ENCODE peak calls at places on chromosomes 12 and 14, in seven cellular contexts. H, K, V, R, N, E and X are unnamed samples.

GRCh38 chr12:55743131-55743921 is 404 bp downstream of the GDF11 start:
- DNase-seq in H (no peak), V (peak; percentile 76), R (no peak), K (peak; percentile 91), N (no peak), E (no peak), X (peak; percentile 72)

GRCh38 chr12:100827901-100828520 is 33.4 kb downstream of the ANO4 start:
- DNase-seq in K (peak; percentile 10), V (peak; percentile 21), N (peak; percentile 13), R (no peak), E (no peak), H (peak; percentile 23), X (peak; percentile 55)

GRCh38 chr12:112112423-112113132 is 4.0 kb upstream of the NAA25 start:
- DNase-seq in V (no peak), H (peak; percentile 84), R (no peak), K (no peak), N (no peak), E (no peak), X (no peak)

GRCh38 chr14:38790916-38791315 is 312.1 kb downstream of the SEC23A start:
- DNase-seq in R (no peak), H (no peak), V (no peak), E (no peak), K (no peak), N (no peak), X (no peak)

GRCh38 chr14:35140718-35141581 is 18.6 kb downstream of the PRORP start:
- DNase-seq in E (no peak), R (no peak), K (peak; percentile 45), V (no peak), H (no peak), N (peak; percentile 68), X (no peak)

GRCh38 chr14:69287096-69287991 is 27.4 kb downstream of the GALNT16 start:
- DNase-seq in H (no peak), V (no peak), E (no peak), N (peak; percentile 46), R (no peak), K (peak; percentile 32), X (no peak)

GRCh38 chr12:49502590-49502989 is 36.2 kb upstream of the KCNH3 start:
- DNase-seq in H (no peak), N (no peak), K (no peak), E (no peak), R (no peak), V (no peak), X (no peak)

GRCh38 chr14:68713782-68714181 is 79.1 kb downstream of the ZFP36L1 start:
- DNase-seq in V (no peak), N (no peak), R (no peak), K (no peak), H (no peak), E (no peak), X (no peak)

GRCh38 chr12:91098942-91099341 is 12.4 kb downstream of the LUM start:
- DNase-seq in V (no peak), H (peak; percentile 24), R (no peak), E (no peak), K (no peak), N (no peak), X (no peak)

GRCh38 chr14:96176275-96176674 is 28.4 kb upstream of the BDKRB2 start:
- DNase-seq in N (no peak), H (no peak), K (no peak), V (no peak), R (no peak), E (no peak), X (no peak)

GRCh38 chr12:46360370-46360769 is 12.2 kb downstream of the SLC38A2 start:
- DNase-seq in V (no peak), N (no peak), R (no peak), K (no peak), E (no peak), H (no peak), X (no peak)

GRCh38 chr12:44875954-44876553 is at the start of gene NELL2:
- DNase-seq in N (no peak), R (peak; percentile 49), V (peak; percentile 59), H (no peak), K (peak; percentile 83), E (no peak), X (peak; percentile 77)

GRCh38 chr12:19998968-19999792 is 369.2 kb upstream of the PDE3A start:
- DNase-seq in K (no peak), V (no peak), N (no peak), H (no peak), E (no peak), R (no peak), X (no peak)

GRCh38 chr12:98736352-98737326 is 91.5 kb downstream of the APAF1 start:
- DNase-seq in V (peak; percentile 21), R (no peak), H (no peak), E (no peak), N (peak; percentile 66), K (peak; percentile 71), X (peak; percentile 33)

GRCh38 chr14:49768301-49769121 is 558 bp downstream of the KLHDC2 start:
- DNase-seq in N (peak; percentile 70), R (peak; percentile 10), V (peak; percentile 74), E (no peak), K (peak; percentile 67), H (peak; percentile 18), X (no peak)

GRCh38 chr12:105713901-105714300 is 383.4 kb downstream of the C12orf75 start:
- DNase-seq in V (no peak), H (no peak), R (no peak), K (no peak), N (no peak), E (no peak), X (no peak)

GRCh38 chr14:49594347-49595089 is 4.2 kb upstream of the LRR1 start:
- DNase-seq in R (no peak), K (no peak), N (no peak), E (peak; percentile 34), V (peak; percentile 83), H (no peak), X (no peak)

GRCh38 chr14:67977468-67978034 is 158.0 kb downstream of the RAD51B start:
- DNase-seq in V (no peak), K (no peak), R (no peak), E (no peak), N (no peak), H (peak; percentile 38), X (no peak)

GRCh38 chr12:96208801-96209534 is 14.8 kb downstream of the ELK3 start:
- DNase-seq in H (no peak), V (no peak), R (no peak), N (no peak), E (no peak), K (no peak), X (no peak)

GRCh38 chr14:20184181-20184580 is 6.5 kb upstream of the OR11G2 start:
- DNase-seq in N (no peak), K (no peak), V (no peak), H (no peak), R (no peak), E (no peak), X (no peak)

GRCh38 chr12:116880817-116881324 is 370 bp downstream of the HRK start:
- DNase-seq in V (peak; percentile 65), K (peak; percentile 83), H (no peak), N (peak; percentile 27), R (peak; percentile 38), E (no peak), X (peak; percentile 94)

GRCh38 chr12:94100990-94101901 is 47.1 kb upstream of the PLXNC1 start:
- DNase-seq in E (no peak), H (peak; percentile 44), R (peak; percentile 36), V (peak; percentile 85), K (peak; percentile 88), N (peak; percentile 40), X (peak; percentile 46)

GRCh38 chr12:113961921-113962710 is 4.0 kb downstream of the RBM19 start:
- DNase-seq in H (no peak), E (peak; percentile 71), V (no peak), N (peak; percentile 20), K (no peak), R (no peak), X (no peak)
- TF ChIP-seq JUND in H (no peak), E (peak; percentile 64), V (no peak), N (no peak), K (no peak), R (no peak), X (no peak)

GRCh38 chr12:52903855-52904508 is 894 bp downstream of the KRT8 start:
- DNase-seq in N (peak; percentile 87), V (peak; percentile 91), E (peak; percentile 30), H (no peak), R (no peak), K (peak; percentile 42), X (peak; percentile 77)

GRCh38 chr12:52901715-52902541 is 2.9 kb downstream of the KRT8 start:
- DNase-seq in E (no peak), N (no peak), H (no peak), V (no peak), R (no peak), K (no peak), X (no peak)

GRCh38 chr12:52900896-52901714 is 3.8 kb downstream of the KRT8 start:
- DNase-seq in N (peak; percentile 34), K (no peak), V (no peak), H (no peak), R (no peak), E (no peak), X (no peak)

GRCh38 chr12:52906049-52906645 is 1.3 kb upstream of the KRT8 start:
- DNase-seq in N (no peak), R (no peak), K (no peak), V (no peak), H (no peak), E (no peak), X (no peak)

DNA sequence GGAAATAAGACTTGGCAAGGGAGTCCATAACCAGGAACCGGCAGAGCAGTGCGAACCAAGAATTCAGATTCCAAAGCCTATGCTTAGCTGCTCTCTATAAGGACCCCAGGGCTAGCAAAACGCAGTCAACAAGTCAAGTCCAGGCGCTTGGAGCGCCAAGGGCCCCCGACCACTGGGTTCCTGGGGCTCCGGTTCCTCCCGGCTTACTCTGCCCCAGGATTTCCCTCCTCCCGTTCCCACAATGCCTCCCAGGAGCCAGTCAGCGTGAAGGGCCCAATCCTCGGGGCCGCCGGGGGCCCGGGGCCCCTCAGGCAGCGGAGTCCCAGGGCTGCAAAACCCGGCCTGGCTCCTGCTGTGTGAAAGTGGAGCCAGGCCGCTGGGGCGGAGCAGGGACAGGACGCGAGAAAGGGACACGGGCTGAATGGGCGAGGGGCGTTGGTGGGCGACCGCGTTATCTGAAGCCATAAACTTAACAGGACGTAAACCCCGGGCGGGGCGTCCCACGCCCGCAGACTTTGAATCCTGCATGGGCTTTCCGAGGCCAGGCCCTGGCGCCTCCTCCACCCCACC is 1.5 kb downstream of the KRT8 start:
- DNase-seq in H (no peak), V (peak; percentile 91), E (no peak), K (peak; percentile 72), R (peak; percentile 61), N (peak; percentile 69), X (peak; percentile 82)
- TF ChIP-seq JUND in H (no peak), V (peak; percentile 63), E (no peak), K (no peak), R (peak; percentile 64), N (peak; percentile 24), X (no peak)

DNA sequence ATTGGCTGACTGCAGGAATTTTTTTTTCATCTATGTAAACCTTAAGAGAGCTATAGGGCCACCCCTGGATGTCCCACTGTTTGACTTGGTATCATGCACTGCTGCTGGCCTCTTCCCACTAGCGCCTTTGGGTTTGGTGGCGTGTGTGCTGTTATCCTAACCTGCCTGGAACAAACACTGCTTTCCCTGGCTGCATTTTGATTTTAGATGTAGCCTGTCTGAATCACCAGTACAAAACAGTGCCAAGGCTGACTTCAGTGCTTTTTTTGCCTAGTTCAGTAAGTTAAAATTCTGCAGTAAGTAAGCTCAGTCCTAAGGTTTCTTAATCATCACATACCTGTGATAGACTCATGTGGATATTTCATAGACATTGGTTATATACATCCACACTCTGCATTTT is 99.2 kb downstream of the EML1 start:
- DNase-seq in R (no peak), N (no peak), K (no peak), E (no peak), H (no peak), V (no peak), X (no peak)
- TF ChIP-seq JUND in R (no peak), N (no peak), K (no peak), E (no peak), H (no peak), V (no peak), X (no peak)

GRCh38 chr12:80325167-80325959 is 118.7 kb upstream of the PTPRQ start:
- DNase-seq in E (no peak), V (no peak), H (no peak), R (no peak), N (no peak), K (no peak), X (peak; percentile 26)
- TF ChIP-seq JUND in E (no peak), V (no peak), H (no peak), R (no peak), N (no peak), K (no peak), X (no peak)